ENCODE peak calls at places on chromosomes 1 and 21, in eight cellular contexts. M is adrenal gland, J is HFF-Myc, S is fibroblast of villous mesenchyme, B is mucosa of descending colon, R is NB4, Y is endodermal cell, U is tibial nerve. X is an unnamed sample.

GRCh38 chr1:182331412-182331811 is 60.2 kb downstream of the GLUL start:
- DNase-seq in M (no peak), J (no peak), S (no peak), B (no peak), R (no peak), Y (no peak), U (no peak), X (no peak)

GRCh38 chr1:55088413-55088812 is 49.1 kb downstream of the PCSK9 start:
- DNase-seq in M (no peak), J (no peak), S (no peak), B (no peak), R (no peak), Y (no peak), U (no peak), X (no peak)

GRCh38 chr1:89546082-89546889 is 21.7 kb downstream of the LRRC8B start:
- DNase-seq in M (peak), J (no peak), S (no peak), B (no peak), R (no peak), Y (no peak), U (no peak), X (peak)

GRCh38 chr1:201537028-201537427 is 1.9 kb upstream of the NAV1 start:
- DNase-seq in M (no peak), J (no peak), S (no peak), B (no peak), R (no peak), Y (no peak), U (no peak), X (no peak)

GRCh38 chr21:41760411-41760810 is 6.4 kb downstream of the RIPK4 start:
- DNase-seq in M (no peak), J (no peak), S (no peak), B (no peak), R (no peak), Y (peak), U (no peak), X (no peak)

GRCh38 chr1:182134257-182134656 is 72.7 kb upstream of the ZNF648 start:
- DNase-seq in M (no peak), J (no peak), S (no peak), B (no peak), R (no peak), Y (no peak), U (no peak), X (no peak)

GRCh38 chr1:6365047-6365446 is 28.5 kb downstream of the ACOT7 start:
- DNase-seq in M (no peak), J (no peak), S (peak), B (peak), R (no peak), Y (no peak), U (no peak), X (no peak)

GRCh38 chr1:67732750-67733151 is 47.8 kb downstream of the GADD45A start:
- DNase-seq in M (peak), J (no peak), S (peak), B (no peak), R (peak), Y (no peak), U (no peak), X (peak)

GRCh38 chr1:27296773-27297214 is 25.2 kb upstream of the TMEM222 start:
- DNase-seq in M (peak), J (no peak), S (peak), B (peak), R (peak), Y (peak), U (peak), X (peak)

GRCh38 chr1:225962440-225962975 is 21.5 kb upstream of the LEFTY2 start:
- DNase-seq in M (peak), J (no peak), S (peak), B (no peak), R (peak), Y (peak), U (no peak), X (peak)

GRCh38 chr1:230031131-230031530 is 35.9 kb upstream of the GALNT2 start:
- DNase-seq in M (no peak), J (no peak), S (no peak), B (no peak), R (peak), Y (no peak), U (no peak), X (peak)

GRCh38 chr1:188425687-188426086 is 1596.9 kb downstream of the PLA2G4A start:
- DNase-seq in M (no peak), J (no peak), S (peak), B (no peak), R (no peak), Y (no peak), U (no peak), X (peak)

GRCh38 chr1:202160377-202160940 is at the start of gene PTPN7:
- DNase-seq in M (no peak), J (no peak), S (no peak), B (peak), R (peak), Y (no peak), U (no peak), X (no peak)

GRCh38 chr1:43651188-43651587 is 1.2 kb downstream of the KDM4A start:
- DNase-seq in M (no peak), J (no peak), S (no peak), B (no peak), R (no peak), Y (no peak), U (no peak), X (no peak)

GRCh38 chr1:47536646-47537118 is 98.8 kb downstream of the FOXD2 start:
- DNase-seq in M (no peak), J (no peak), S (no peak), B (peak), R (no peak), Y (no peak), U (no peak), X (no peak)

GRCh38 chr1:32989160-32989894 is 24.7 kb upstream of the RNF19B start:
- DNase-seq in M (peak), J (peak), S (peak), B (peak), R (peak), Y (peak), U (peak), X (peak)

GRCh38 chr1:78141522-78142231 is 95.9 kb downstream of the GIPC2 start:
- DNase-seq in M (no peak), J (no peak), S (no peak), B (no peak), R (no peak), Y (no peak), U (no peak), X (no peak)

GRCh38 chr1:216820345-216820744 is 97.1 kb upstream of the ESRRG start:
- DNase-seq in M (no peak), J (no peak), S (no peak), B (no peak), R (no peak), Y (peak), U (no peak), X (no peak)

GRCh38 chr21:17866590-17866989 is 47.4 kb upstream of the C21orf91 start:
- DNase-seq in M (no peak), J (no peak), S (no peak), B (no peak), R (no peak), Y (no peak), U (no peak), X (no peak)

GRCh38 chr1:9281071-9281827 is 11.4 kb upstream of the SPSB1 start:
- DNase-seq in M (no peak), J (no peak), S (peak), B (peak), R (no peak), Y (no peak), U (no peak), X (peak)

GRCh38 chr1:95117207-95118018 is at the start of gene TLCD4:
- DNase-seq in M (peak), J (no peak), S (peak), B (peak), R (peak), Y (peak), U (no peak), X (peak)

GRCh38 chr1:209023790-209024189 is 559.7 kb upstream of the CAMK1G start:
- DNase-seq in M (no peak), J (no peak), S (no peak), B (no peak), R (no peak), Y (no peak), U (no peak), X (no peak)
- TF ChIP-seq CTCF in M (no peak), J (no peak), S (no peak), B (no peak), R (no peak), Y (no peak), U (no peak), X (no peak)

DNA sequence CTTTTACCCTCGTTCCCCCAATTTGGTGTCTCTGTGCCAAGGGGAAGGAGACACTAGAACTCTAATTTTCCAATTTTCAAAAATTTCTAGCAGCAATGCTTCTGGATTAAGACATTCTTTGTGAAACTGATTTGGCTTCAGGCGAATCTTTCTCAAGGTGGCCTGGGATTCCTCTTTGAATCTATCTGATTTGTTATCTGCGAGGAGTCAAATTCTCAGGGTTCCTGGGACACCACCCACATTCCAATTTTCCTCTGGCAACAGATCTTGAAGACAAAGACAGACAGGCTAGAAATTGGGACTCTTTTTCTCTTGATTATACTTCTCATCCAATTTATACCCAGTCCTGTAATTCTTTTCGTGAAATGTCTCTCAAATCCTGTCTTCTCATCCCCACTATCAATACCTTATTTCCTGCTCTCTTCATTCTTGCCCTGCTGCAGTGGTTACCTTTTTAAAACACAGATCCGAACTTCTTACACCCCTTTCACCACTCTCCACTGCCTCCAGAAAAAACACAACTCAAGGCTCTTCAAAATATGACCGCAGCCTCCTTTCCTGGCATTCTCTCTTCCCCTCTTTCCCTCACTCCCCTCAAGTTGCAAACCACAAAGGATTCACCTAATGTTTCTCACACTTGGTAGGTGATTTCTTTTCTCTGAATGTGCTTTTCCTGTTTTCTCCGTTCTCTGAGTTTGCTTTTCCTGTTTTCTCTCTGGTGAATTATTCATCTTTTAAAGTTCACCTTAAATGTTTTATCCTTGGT is 2.7 kb upstream of the MPZL1 start:
- DNase-seq in M (no peak), J (no peak), S (no peak), B (no peak), R (no peak), Y (peak), U (no peak), X (no peak)
- H3K4me3 ChIP-seq in M (no peak), J (no peak), S (no peak), B (no peak), R (no peak), Y (peak), U (no peak), X (no peak)

DNA sequence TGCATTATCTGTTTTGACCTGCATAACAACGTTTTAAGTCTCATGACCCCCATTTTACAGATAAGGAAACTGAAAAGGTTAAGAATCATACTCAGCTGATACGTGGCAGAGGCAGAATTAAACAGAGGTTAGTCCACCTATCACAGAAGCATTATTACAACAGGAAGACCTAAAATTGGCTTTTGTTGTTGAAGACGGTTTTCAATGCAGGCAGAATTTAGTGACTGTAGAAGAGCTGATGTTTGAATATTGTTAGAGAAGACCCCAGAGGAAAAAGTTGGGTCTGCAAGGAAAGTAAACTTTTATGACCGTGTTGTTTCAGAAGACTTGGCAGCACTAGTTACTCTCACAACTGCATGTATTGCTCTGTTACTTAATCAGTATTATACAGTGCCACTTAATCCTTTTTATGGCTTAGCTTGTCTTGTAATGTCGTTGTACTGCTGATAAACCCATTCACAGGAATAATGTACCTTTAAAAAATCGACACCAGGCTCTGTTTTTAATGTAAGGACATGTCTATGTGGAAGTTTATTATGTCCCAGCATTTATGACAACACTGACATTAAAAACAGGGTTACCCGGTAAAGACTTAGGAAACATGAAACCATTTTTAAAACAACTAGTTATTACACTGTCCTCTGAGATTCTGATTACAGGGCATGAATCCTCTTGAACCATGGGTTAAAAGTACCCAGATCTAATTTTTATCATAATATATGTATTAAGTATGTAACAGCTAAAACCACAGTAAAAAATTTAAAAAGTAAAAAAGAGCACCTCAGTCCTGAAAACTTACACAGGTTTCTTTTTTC is 235.4 kb downstream of the TTLL7 start:
- DNase-seq in M (no peak), J (no peak), S (no peak), B (no peak), R (no peak), Y (no peak), U (no peak), X (no peak)
- TF ChIP-seq CTCF in M (no peak), J (no peak), S (no peak), B (no peak), R (no peak), Y (no peak), U (no peak), X (no peak)

DNA sequence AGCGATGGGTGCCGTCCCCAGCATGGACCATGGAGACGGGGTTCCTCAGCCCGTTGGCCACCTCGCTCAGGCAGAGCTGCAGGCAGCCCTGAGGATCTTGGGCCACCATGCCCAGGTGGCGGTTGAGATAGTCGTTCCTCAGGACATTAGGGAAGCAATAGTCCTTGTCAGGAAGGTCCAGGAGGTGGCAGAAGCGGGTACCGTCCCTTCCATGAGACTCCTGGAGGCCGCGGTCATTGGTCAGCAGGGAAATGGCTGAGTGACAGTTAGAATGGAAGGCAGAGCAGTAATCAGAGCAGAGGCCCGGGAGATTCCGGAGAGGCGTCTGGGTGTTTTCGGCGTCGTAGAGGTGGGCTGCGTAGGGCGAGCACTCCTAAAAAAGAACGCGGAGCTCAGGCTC is 4.1 kb downstream of the HHIPL2 start:
- DNase-seq in M (no peak), J (no peak), S (no peak), B (no peak), R (no peak), Y (peak), U (no peak), X (no peak)
- H3K4me3 ChIP-seq in M (no peak), J (no peak), S (no peak), B (no peak), R (no peak), Y (no peak), U (no peak), X (no peak)

GRCh38 chr1:20981903-20982695 is 194.6 kb downstream of the EIF4G3 start:
- DNase-seq in M (no peak), J (peak), S (peak), B (no peak), R (peak), Y (no peak), U (no peak), X (peak)
- TF ChIP-seq CTCF in M (peak), J (no peak), S (peak), B (no peak), R (no peak), Y (peak), U (peak), X (peak)

DNA sequence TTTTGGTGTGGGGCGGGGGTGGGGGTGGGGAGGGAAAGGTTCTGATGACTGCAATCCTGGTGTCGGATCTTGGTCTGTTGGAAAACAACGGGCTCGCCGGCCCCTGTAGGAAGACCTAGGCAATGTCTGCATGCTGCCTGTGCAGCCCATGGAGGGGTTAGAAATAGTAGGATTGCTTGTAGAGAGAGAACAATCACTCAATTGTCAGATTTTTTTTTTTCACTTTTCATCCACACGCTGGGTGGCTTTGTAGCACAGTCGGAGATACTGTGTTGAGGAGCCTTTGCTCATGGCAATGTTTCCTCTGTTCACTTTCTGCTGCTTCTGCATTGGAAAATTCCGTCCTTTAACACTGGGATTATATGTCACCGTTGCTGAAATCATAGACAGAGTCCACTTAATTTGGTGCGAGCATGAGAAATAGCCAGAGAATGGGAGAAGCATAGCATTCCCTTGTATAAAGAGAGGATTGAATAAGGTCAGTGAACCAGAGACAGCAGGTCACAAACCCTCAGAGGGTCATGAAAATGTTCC is 107.5 kb downstream of the MRPS6 start:
- DNase-seq in M (no peak), J (no peak), S (no peak), B (no peak), R (no peak), Y (no peak), U (no peak), X (no peak)
- H3K4me3 ChIP-seq in M (no peak), J (no peak), S (no peak), B (no peak), R (no peak), Y (no peak), U (peak), X (no peak)

X was measured in fibroblast of mammary gland.